ENCODE peak calls at places on chromosome 4, in eight cellular contexts. Y is mammary epithelial cell; R is keratinocyte; B is effector memory CD4-positive, alpha-beta T cell; U is left ventricle myocardium inferior; E is breast epithelium; G is mesendoderm; Z is PC-3. F is an unnamed sample.

GRCh38 chr4:93730760-93731159 is 97.8 kb upstream of the ATOH1 start:
- DNase-seq in Y (no peak), R (no peak), B (no peak), U (no peak), E (peak; percentile 93), G (no peak), Z (no peak), F (no peak)

GRCh38 chr4:137608085-137608484 is 75.8 kb upstream of the PCDH18 start:
- DNase-seq in Y (no peak), R (no peak), B (no peak), U (no peak), E (peak; percentile 27), G (peak; percentile 3), Z (peak; percentile 53), F (no peak)

GRCh38 chr4:186067757-186068385 is 1.1 kb upstream of the TLR3 start:
- DNase-seq in Y (peak; percentile 32), R (no peak), B (peak; percentile 1), U (peak; percentile 41), E (peak; percentile 37), G (peak; percentile 65), Z (peak; percentile 58), F (peak; percentile 54)

GRCh38 chr4:41575207-41575606 is 37.2 kb downstream of the LIMCH1 start:
- DNase-seq in Y (no peak), R (no peak), B (no peak), U (no peak), E (no peak), G (no peak), Z (peak; percentile 82), F (no peak)

GRCh38 chr4:174255790-174256189 is 27.7 kb downstream of the FBXO8 start:
- DNase-seq in Y (no peak), R (no peak), B (no peak), U (no peak), E (no peak), G (no peak), Z (peak; percentile 7), F (no peak)

GRCh38 chr4:128285085-128286023 is 2.3 kb downstream of the PGRMC2 start:
- DNase-seq in Y (no peak), R (no peak), B (no peak), U (no peak), E (no peak), G (no peak), Z (peak; percentile 27), F (no peak)

GRCh38 chr4:157035471-157035870 is 40.5 kb upstream of the GLRB start:
- DNase-seq in Y (no peak), R (no peak), B (no peak), U (no peak), E (no peak), G (no peak), Z (no peak), F (no peak)

GRCh38 chr4:24266014-24266413 is 318.3 kb downstream of the DHX15 start:
- DNase-seq in Y (no peak), R (no peak), B (no peak), U (no peak), E (no peak), G (no peak), Z (no peak), F (no peak)

GRCh38 chr4:38387348-38387747 is 276.7 kb upstream of the KLF3 start:
- DNase-seq in Y (peak; percentile 23), R (no peak), B (no peak), U (peak; percentile 47), E (peak; percentile 22), G (no peak), Z (no peak), F (no peak)

GRCh38 chr4:2252530-2252924 is 9.4 kb downstream of the MXD4 start:
- DNase-seq in Y (no peak), R (no peak), B (no peak), U (no peak), E (no peak), G (no peak), Z (no peak), F (no peak)

GRCh38 chr4:2251795-2252529 is 9.9 kb downstream of the MXD4 start:
- DNase-seq in Y (no peak), R (no peak), B (no peak), U (no peak), E (no peak), G (no peak), Z (no peak), F (no peak)

GRCh38 chr4:2250764-2251072 is 8.8 kb upstream of the HAUS3 start:
- DNase-seq in Y (no peak), R (no peak), B (no peak), U (no peak), E (peak; percentile 16), G (no peak), Z (no peak), F (no peak)

GRCh38 chr4:2250003-2250763 is 8.3 kb upstream of the HAUS3 start:
- DNase-seq in Y (no peak), R (no peak), B (no peak), U (no peak), E (peak; percentile 15), G (no peak), Z (no peak), F (no peak)

DNA sequence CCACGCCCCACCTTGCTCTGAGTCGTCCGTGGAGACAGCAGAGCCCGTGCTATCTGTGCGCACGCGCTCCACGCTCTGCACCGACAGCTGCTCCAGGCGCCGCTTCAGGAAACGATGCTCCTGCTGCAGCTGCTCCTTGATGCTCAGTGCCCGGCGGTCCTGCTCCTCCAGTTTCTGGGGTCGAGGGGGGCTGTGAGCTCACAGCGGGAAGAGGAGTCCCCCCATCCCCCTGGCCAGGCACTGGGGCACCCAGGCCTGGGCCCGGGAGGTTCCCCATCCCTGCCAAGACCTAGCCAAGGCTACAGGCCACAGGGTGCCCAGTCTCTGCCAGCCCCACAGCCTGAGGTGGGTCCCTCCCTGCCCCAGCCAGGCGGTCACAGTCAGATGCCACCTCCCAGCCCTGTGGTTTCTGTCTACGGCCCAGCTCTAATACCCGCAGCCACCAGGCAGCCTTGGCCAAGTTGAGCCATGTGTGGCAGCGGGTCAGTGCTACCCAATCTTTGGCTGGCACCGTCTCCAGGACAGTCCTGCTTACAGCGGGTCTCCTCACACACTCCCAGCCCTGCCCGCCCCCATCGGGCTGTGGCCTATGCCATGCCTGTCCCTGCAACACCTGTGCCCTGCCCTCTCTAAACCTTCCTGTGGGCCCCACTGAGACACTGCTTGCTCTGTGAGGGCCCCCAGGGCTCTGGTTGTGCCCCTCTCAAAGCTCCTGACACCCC is 9.3 kb upstream of the HAUS3 start:
- DNase-seq in Y (no peak), R (no peak), B (no peak), U (peak; percentile 14), E (peak; percentile 12), G (no peak), Z (no peak), F (no peak)
- H3K36me3 ChIP-seq in Y (no peaks in the 10 kb centered on the region), R (peaks cover 4% of the 10 kb centered on the region), B (peaks cover 67% of the 10 kb centered on the region), U (peaks cover 74% of the 10 kb centered on the region), E (no peaks in the 10 kb centered on the region), G (peaks cover 2% of the 10 kb centered on the region), Z (no peaks in the 10 kb centered on the region), F (no peaks in the 10 kb centered on the region)

GRCh38 chr4:98613453-98614075 is 44.8 kb downstream of the TSPAN5 start:
- DNase-seq in Y (no peak), R (no peak), B (no peak), U (no peak), E (no peak), G (peak; percentile 31), Z (no peak), F (no peak)

GRCh38 chr4:98615991-98616390 is 42.4 kb downstream of the TSPAN5 start:
- DNase-seq in Y (no peak), R (no peak), B (no peak), U (no peak), E (no peak), G (no peak), Z (no peak), F (no peak)

GRCh38 chr4:98614081-98614480 is 44.3 kb downstream of the TSPAN5 start:
- DNase-seq in Y (no peak), R (no peak), B (no peak), U (no peak), E (no peak), G (no peak), Z (no peak), F (no peak)

GRCh38 chr4:98612318-98613250 is 45.8 kb downstream of the TSPAN5 start:
- DNase-seq in Y (no peak), R (no peak), B (no peak), U (no peak), E (no peak), G (peak; percentile 45), Z (no peak), F (no peak)

GRCh38 chr4:98614655-98615054 is 43.8 kb downstream of the TSPAN5 start:
- DNase-seq in Y (no peak), R (no peak), B (no peak), U (no peak), E (no peak), G (no peak), Z (no peak), F (no peak)
- H3K27ac ChIP-seq in Y (no peak overlapping the region), R (no peak overlapping the region), B (no peak overlapping the region), U (no peak overlapping the region), E (no peak overlapping the region), G (no peak overlapping the region), Z (no peak overlapping the region), F (no peak overlapping the region)

GRCh38 chr4:75976177-75976576 is 14.6 kb downstream of the SDAD1 start:
- DNase-seq in Y (no peak), R (no peak), B (no peak), U (no peak), E (no peak), G (no peak), Z (no peak), F (no peak)
- H3K36me3 ChIP-seq in Y (peaks cover 35% of the 10 kb centered on the region), R (peaks cover 41% of the 10 kb centered on the region), B (peaks cover 50% of the 10 kb centered on the region), U (peaks cover 99% of the 10 kb centered on the region), E (peaks cover 19% of the 10 kb centered on the region), G (peaks cover 10% of the 10 kb centered on the region), Z (peaks cover 47% of the 10 kb centered on the region), F (peaks cover 89% of the 10 kb centered on the region)

DNA sequence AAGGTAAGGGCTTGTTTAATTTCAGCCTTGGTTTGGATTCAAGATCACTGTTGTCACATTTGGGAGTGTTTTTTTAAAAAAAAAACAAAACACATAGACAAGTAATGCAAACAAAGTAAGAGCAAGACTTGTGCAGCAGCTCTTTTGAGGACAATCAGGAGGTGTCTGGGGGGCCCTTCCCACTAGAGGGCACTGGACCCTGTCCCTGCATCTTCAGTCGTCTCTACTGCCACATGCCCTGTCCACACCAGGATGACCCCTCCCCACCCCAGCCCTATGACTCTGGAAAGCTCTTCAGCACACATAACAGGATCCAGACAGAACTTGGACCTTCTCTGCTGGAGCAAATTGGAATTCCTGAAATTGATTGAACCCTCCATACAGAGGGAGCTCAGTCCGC is 71.0 kb downstream of the USP46 start:
- DNase-seq in Y (no peak), R (no peak), B (no peak), U (peak; percentile 21), E (no peak), G (peak; percentile 76), Z (peak; percentile 33), F (no peak)
- H3K27ac ChIP-seq in Y (peak overlapping the region; percentile 25), R (no peak overlapping the region), B (peak overlapping the region; percentile 60), U (peak overlapping the region; percentile 77), E (no peak overlapping the region), G (no peak overlapping the region), Z (no peak overlapping the region), F (peak overlapping the region; percentile 53)

GRCh38 chr4:87956501-87956900 is 19.0 kb upstream of the SPP1 start:
- DNase-seq in Y (no peak), R (no peak), B (no peak), U (no peak), E (no peak), G (no peak), Z (no peak), F (no peak)
- H3K36me3 ChIP-seq in Y (no peaks in the 10 kb centered on the region), R (no peaks in the 10 kb centered on the region), B (no peaks in the 10 kb centered on the region), U (no peaks in the 10 kb centered on the region), E (no peaks in the 10 kb centered on the region), G (no peaks in the 10 kb centered on the region), Z (no peaks in the 10 kb centered on the region), F (no peaks in the 10 kb centered on the region)